ENCODE peak calls at places on chromosome 19, in eight cellular contexts. F is stimulated activated CD8-positive, alpha-beta memory T cell treated with anti-CD3 and anti-CD28 coated beads, Interleukin-7, amount 100 ng/mL, for 48 hours; P is A549; R is GM23248; L is neural crest cell; U is HT-29; J is stimulated activated naive CD8-positive, alpha-beta T cell treated with anti-CD3 and anti-CD28 coated beads, Interleukin-15, amount 100 ng/mL, for 72 hours; X is astrocyte. A is an unnamed sample.

GRCh38 chr19:4456566-4456842 is 1.1 kb downstream of the UBXN6 start:
- DNase-seq in X (peak; percentile 63), P (no peak), J (no peak), F (no peak), R (peak; percentile 89), U (peak; percentile 41), L (no peak), A (no peak)

GRCh38 chr19:16367269-16367683 is 42.6 kb downstream of the KLF2 start:
- DNase-seq in R (no peak), U (no peak), L (no peak), F (no peak), P (no peak), X (no peak), J (peak; percentile 61), A (no peak)

GRCh38 chr19:50148528-50148927 is 14.6 kb downstream of the IZUMO2 start:
- DNase-seq in F (no peak), X (no peak), U (no peak), P (no peak), R (no peak), J (no peak), L (no peak), A (no peak)

GRCh38 chr19:35318679-35319448 is 10.1 kb upstream of the CD22 start:
- DNase-seq in P (peak; percentile 84), X (peak; percentile 15), J (no peak), L (no peak), U (peak; percentile 74), F (no peak), R (peak; percentile 97), A (peak; percentile 81)

GRCh38 chr19:18501832-18502231 is 20.0 kb downstream of the ELL start:
- DNase-seq in F (no peak), P (no peak), U (no peak), R (no peak), J (no peak), L (no peak), X (no peak), A (no peak)

GRCh38 chr19:17475541-17476115 is 5.3 kb downstream of the SLC27A1 start:
- DNase-seq in P (no peak), J (no peak), R (peak; percentile 70), U (peak; percentile 29), L (peak; percentile 39), X (peak; percentile 61), F (no peak), A (no peak)

GRCh38 chr19:29503140-29503758 is 22.5 kb upstream of the VSTM2B start:
- DNase-seq in U (no peak), F (no peak), L (no peak), X (no peak), R (peak; percentile 10), J (no peak), P (no peak), A (no peak)

GRCh38 chr19:10293637-10294367 is 4.0 kb downstream of the ICAM5 start:
- DNase-seq in R (no peak), X (no peak), L (no peak), F (no peak), J (no peak), P (no peak), U (no peak), A (no peak)

GRCh38 chr19:14271830-14272229 is 65.9 kb upstream of the ADGRL1 start:
- DNase-seq in U (no peak), P (no peak), F (no peak), X (no peak), J (no peak), R (no peak), L (no peak), A (no peak)

GRCh38 chr19:2534374-2535050 is 58.6 kb downstream of the GADD45B start:
- DNase-seq in R (no peak), P (no peak), F (no peak), U (no peak), J (no peak), X (no peak), L (no peak), A (no peak)

GRCh38 chr19:1161716-1162115 is 12.4 kb downstream of the SBNO2 start:
- DNase-seq in F (no peak), L (no peak), R (peak; percentile 45), J (no peak), U (peak; percentile 51), P (peak; percentile 80), X (no peak), A (no peak)